ENCODE peak calls at places on chromosome 1, in five cellular contexts. P, A, H, K and U are unnamed samples.

GRCh38 chr1:208387908-208388756 is 143.9 kb upstream of the PLXNA2 start:
- DNase-seq in P (no peak), A (no peak), H (no peak), K (no peak), U (no peak)

GRCh38 chr1:237012789-237013383 is 8.6 kb upstream of the MT1HL1 start:
- DNase-seq in P (no peak), A (no peak), H (no peak), K (peak; percentile 78), U (peak; percentile 52)

GRCh38 chr1:244273845-244274619 is 177.7 kb downstream of the ADSS2 start:
- DNase-seq in P (peak; percentile 24), A (no peak), H (no peak), K (peak; percentile 78), U (no peak)

GRCh38 chr1:228208831-228209524 is 1.1 kb downstream of the OBSCN start:
- DNase-seq in P (no peak), A (no peak), H (no peak), K (no peak), U (no peak)

GRCh38 chr1:228226956-228227791 is 19.3 kb downstream of the OBSCN start:
- DNase-seq in P (no peak), A (no peak), H (peak; percentile 15), K (no peak), U (no peak)

GRCh38 chr1:111856411-111857135 is 100.9 kb downstream of the DDX20 start:
- DNase-seq in P (no peak), A (no peak), H (no peak), K (no peak), U (no peak)

GRCh38 chr1:208309771-208310170 is 65.6 kb upstream of the PLXNA2 start:
- DNase-seq in P (no peak), A (no peak), H (no peak), K (no peak), U (no peak)

GRCh38 chr1:7538033-7538432 is 233.1 kb upstream of the VAMP3 start:
- DNase-seq in P (no peak), A (no peak), H (peak; percentile 36), K (no peak), U (no peak)

GRCh38 chr1:203128691-203129500 is 1.4 kb downstream of the ADORA1 start:
- DNase-seq in P (no peak), A (no peak), H (no peak), K (no peak), U (no peak)

GRCh38 chr1:25997759-25998074 is at the start of gene PAFAH2:
- DNase-seq in P (no peak), A (no peak), H (no peak), K (peak; percentile 38), U (no peak)